ENCODE peak calls at places on chromosomes 6 and 20, in nine cellular contexts. One of them, this sample, is unnamed.

GRCh38 chr20:62640870-62641748 is 1.2 kb upstream of the SLCO4A1 start:
- DNase-seq in OCI-LY7: no peak
- DNase-seq in KG1: peak; percentile 34
- DNase-seq in MV-4-11: no peak
- DNase-seq in iris pigment epithelial cell: no peak
- DNase-seq in skeletal muscle cell: no peak
- DNase-seq in NB4: peak; percentile 35
- DNase-seq in iPS-NIHi11: no peak
- DNase-seq in stimulated activated CD4-positive, alpha-beta T cell treated with anti-CD3 and anti-CD28 coated beads, Interleukin-2, amount 100 ng/mL, for 24 hours: no peak
- DNase-seq in this sample: no peak

GRCh38 chr20:33733654-33734576 is 2.1 kb downstream of the ZNF341 start:
- DNase-seq in iPS-NIHi11: no peak
- DNase-seq in stimulated activated CD4-positive, alpha-beta T cell treated with anti-CD3 and anti-CD28 coated beads, Interleukin-2, amount 100 ng/mL, for 24 hours: no peak
- DNase-seq in skeletal muscle cell: peak; percentile 31
- DNase-seq in MV-4-11: peak; percentile 81
- DNase-seq in KG1: peak; percentile 38
- DNase-seq in OCI-LY7: peak; percentile 65
- DNase-seq in iris pigment epithelial cell: peak; percentile 86
- DNase-seq in NB4: peak; percentile 87
- DNase-seq in this sample: no peak

GRCh38 chr20:51634257-51634656 is 91.7 kb upstream of the NFATC2 start:
- DNase-seq in stimulated activated CD4-positive, alpha-beta T cell treated with anti-CD3 and anti-CD28 coated beads, Interleukin-2, amount 100 ng/mL, for 24 hours: no peak
- DNase-seq in NB4: no peak
- DNase-seq in KG1: no peak
- DNase-seq in iPS-NIHi11: no peak
- DNase-seq in MV-4-11: no peak
- DNase-seq in skeletal muscle cell: no peak
- DNase-seq in OCI-LY7: no peak
- DNase-seq in iris pigment epithelial cell: no peak
- DNase-seq in this sample: no peak

GRCh38 chr6:25950297-25950696 is 12.3 kb upstream of the TRIM38 start:
- DNase-seq in MV-4-11: no peak
- DNase-seq in NB4: no peak
- DNase-seq in OCI-LY7: no peak
- DNase-seq in iris pigment epithelial cell: no peak
- DNase-seq in KG1: no peak
- DNase-seq in skeletal muscle cell: no peak
- DNase-seq in stimulated activated CD4-positive, alpha-beta T cell treated with anti-CD3 and anti-CD28 coated beads, Interleukin-2, amount 100 ng/mL, for 24 hours: no peak
- DNase-seq in iPS-NIHi11: no peak
- DNase-seq in this sample: no peak

GRCh38 chr20:10558635-10559187 is 115.1 kb downstream of the JAG1 start:
- DNase-seq in KG1: no peak
- DNase-seq in iPS-NIHi11: no peak
- DNase-seq in iris pigment epithelial cell: peak; percentile 98
- DNase-seq in OCI-LY7: no peak
- DNase-seq in skeletal muscle cell: peak; percentile 86
- DNase-seq in NB4: no peak
- DNase-seq in stimulated activated CD4-positive, alpha-beta T cell treated with anti-CD3 and anti-CD28 coated beads, Interleukin-2, amount 100 ng/mL, for 24 hours: peak; percentile 22
- DNase-seq in MV-4-11: no peak
- DNase-seq in this sample: no peak

GRCh38 chr6:126701799-126702198 is 361.9 kb downstream of the CENPW start:
- DNase-seq in OCI-LY7: peak; percentile 1
- DNase-seq in skeletal muscle cell: no peak
- DNase-seq in NB4: peak; percentile 41
- DNase-seq in MV-4-11: no peak
- DNase-seq in KG1: no peak
- DNase-seq in iris pigment epithelial cell: peak; percentile 4
- DNase-seq in stimulated activated CD4-positive, alpha-beta T cell treated with anti-CD3 and anti-CD28 coated beads, Interleukin-2, amount 100 ng/mL, for 24 hours: no peak
- DNase-seq in iPS-NIHi11: no peak
- DNase-seq in this sample: no peak

GRCh38 chr20:58313366-58313765 is 3.9 kb downstream of the RAB22A start:
- DNase-seq in NB4: no peak
- DNase-seq in iris pigment epithelial cell: no peak
- DNase-seq in skeletal muscle cell: no peak
- DNase-seq in MV-4-11: peak; percentile 80
- DNase-seq in stimulated activated CD4-positive, alpha-beta T cell treated with anti-CD3 and anti-CD28 coated beads, Interleukin-2, amount 100 ng/mL, for 24 hours: no peak
- DNase-seq in iPS-NIHi11: no peak
- DNase-seq in OCI-LY7: no peak
- DNase-seq in KG1: no peak
- DNase-seq in this sample: no peak

GRCh38 chr20:23493172-23493772 is 2.4 kb downstream of the CST8 start:
- DNase-seq in stimulated activated CD4-positive, alpha-beta T cell treated with anti-CD3 and anti-CD28 coated beads, Interleukin-2, amount 100 ng/mL, for 24 hours: no peak
- DNase-seq in OCI-LY7: no peak
- DNase-seq in KG1: no peak
- DNase-seq in iris pigment epithelial cell: no peak
- DNase-seq in iPS-NIHi11: no peak
- DNase-seq in MV-4-11: no peak
- DNase-seq in skeletal muscle cell: no peak
- DNase-seq in NB4: no peak
- DNase-seq in this sample: no peak

GRCh38 chr6:41630069-41630468 is 8.2 kb upstream of the MDFI start:
- DNase-seq in NB4: no peak
- DNase-seq in OCI-LY7: no peak
- DNase-seq in MV-4-11: no peak
- DNase-seq in KG1: no peak
- DNase-seq in iris pigment epithelial cell: no peak
- DNase-seq in skeletal muscle cell: no peak
- DNase-seq in iPS-NIHi11: no peak
- DNase-seq in stimulated activated CD4-positive, alpha-beta T cell treated with anti-CD3 and anti-CD28 coated beads, Interleukin-2, amount 100 ng/mL, for 24 hours: no peak
- DNase-seq in this sample: no peak

GRCh38 chr20:598133-598881 is 11.8 kb downstream of the TCF15 start:
- DNase-seq in NB4: no peak
- DNase-seq in OCI-LY7: no peak
- DNase-seq in KG1: no peak
- DNase-seq in MV-4-11: no peak
- DNase-seq in iPS-NIHi11: no peak
- DNase-seq in iris pigment epithelial cell: no peak
- DNase-seq in skeletal muscle cell: no peak
- DNase-seq in stimulated activated CD4-positive, alpha-beta T cell treated with anti-CD3 and anti-CD28 coated beads, Interleukin-2, amount 100 ng/mL, for 24 hours: no peak
- DNase-seq in this sample: no peak

GRCh38 chr20:33915726-33916331 is 77.9 kb upstream of the RALY start:
- DNase-seq in stimulated activated CD4-positive, alpha-beta T cell treated with anti-CD3 and anti-CD28 coated beads, Interleukin-2, amount 100 ng/mL, for 24 hours: peak; percentile 71
- DNase-seq in iPS-NIHi11: peak; percentile 82
- DNase-seq in MV-4-11: no peak
- DNase-seq in NB4: peak; percentile 56
- DNase-seq in skeletal muscle cell: no peak
- DNase-seq in iris pigment epithelial cell: no peak
- DNase-seq in OCI-LY7: peak; percentile 58
- DNase-seq in KG1: no peak
- DNase-seq in this sample: peak; percentile 15

GRCh38 chr20:57663681-57664451 is 43.6 kb upstream of the ZBP1 start:
- DNase-seq in OCI-LY7: no peak
- DNase-seq in MV-4-11: no peak
- DNase-seq in stimulated activated CD4-positive, alpha-beta T cell treated with anti-CD3 and anti-CD28 coated beads, Interleukin-2, amount 100 ng/mL, for 24 hours: no peak
- DNase-seq in KG1: no peak
- DNase-seq in skeletal muscle cell: no peak
- DNase-seq in iPS-NIHi11: no peak
- DNase-seq in iris pigment epithelial cell: no peak
- DNase-seq in NB4: no peak
- DNase-seq in this sample: no peak

GRCh38 chr20:58669287-58670006 is 18.4 kb downstream of the STX16 start:
- DNase-seq in OCI-LY7: peak; percentile 76
- DNase-seq in KG1: no peak
- DNase-seq in MV-4-11: no peak
- DNase-seq in NB4: no peak
- DNase-seq in stimulated activated CD4-positive, alpha-beta T cell treated with anti-CD3 and anti-CD28 coated beads, Interleukin-2, amount 100 ng/mL, for 24 hours: no peak
- DNase-seq in skeletal muscle cell: no peak
- DNase-seq in iPS-NIHi11: peak; percentile 80
- DNase-seq in iris pigment epithelial cell: no peak
- DNase-seq in this sample: no peak